ENCODE peak calls at places on chromosomes 13 and 19, in nine cellular contexts. L is NCI-H2081, M is mucosa of gallbladder, H is colonic mucosa, I is fibroblast of mammary gland, B is mammary epithelial cell, T is nephron progenitor cell, C is astrocyte of the spinal cord, A is NCI-H1417. Q is an unnamed sample.

GRCh38 chr19:47663911-47664771 is 49.1 kb upstream of the EHD2 start:
- DNase-seq in T (no peak), L (no peak), M (peak), C (peak), I (peak), H (peak), A (no peak), B (peak), Q (no peak)

GRCh38 chr19:30679286-30679685 is 307.1 kb downstream of the ZNF536 start:
- DNase-seq in I (no peak), B (no peak), C (no peak), M (no peak), T (no peak), L (no peak), A (no peak), H (no peak), Q (no peak)

GRCh38 chr13:60090579-60090978 is 73.1 kb downstream of the DIAPH3 start:
- DNase-seq in B (no peak), T (no peak), I (peak), L (no peak), A (no peak), C (peak), M (no peak), H (no peak), Q (no peak)

GRCh38 chr19:4908781-4909171 is 525 bp upstream of the UHRF1 start:
- DNase-seq in C (no peak), M (no peak), L (no peak), H (no peak), T (peak), A (no peak), B (no peak), I (no peak), Q (no peak)

GRCh38 chr19:13162749-13163608 is 12.8 kb downstream of the IER2 start:
- DNase-seq in B (peak), A (peak), I (peak), H (peak), C (peak), M (peak), T (peak), L (peak), Q (no peak)

GRCh38 chr13:44396963-44397580 is 23.4 kb downstream of the SERP2 start:
- DNase-seq in H (no peak), M (no peak), I (peak), L (no peak), T (peak), C (peak), A (no peak), B (no peak), Q (no peak)

GRCh38 chr13:51681037-51681678 is 96.9 kb downstream of the WDFY2 start:
- DNase-seq in T (no peak), H (no peak), I (peak), C (peak), A (no peak), L (no peak), M (no peak), B (peak), Q (no peak)

GRCh38 chr13:29844441-29844840 is 6.0 kb downstream of the UBL3 start:
- DNase-seq in B (no peak), T (no peak), A (no peak), I (no peak), H (no peak), L (no peak), M (no peak), C (no peak), Q (no peak)

GRCh38 chr13:105436946-105437345 is 1098.5 kb downstream of the EFNB2 start:
- DNase-seq in I (no peak), A (no peak), C (no peak), L (no peak), H (no peak), M (no peak), B (no peak), T (no peak), Q (no peak)

GRCh38 chr19:19745496-19746285 is 12.8 kb upstream of the ZNF14 start:
- DNase-seq in L (no peak), M (no peak), I (no peak), H (no peak), A (no peak), B (no peak), C (no peak), T (no peak), Q (peak)

GRCh38 chr13:30569901-30570576 is 47.7 kb upstream of the USPL1 start:
- DNase-seq in A (no peak), B (peak), I (peak), H (peak), T (no peak), C (peak), L (no peak), M (no peak), Q (no peak)

GRCh38 chr19:7602935-7603497 is 7.4 kb downstream of the CAMSAP3 start:
- DNase-seq in M (no peak), A (no peak), T (no peak), C (no peak), H (no peak), B (no peak), L (no peak), I (no peak), Q (no peak)

GRCh38 chr13:28792992-28793391 is 27.1 kb upstream of the MTUS2 start:
- DNase-seq in I (peak), C (peak), M (no peak), B (peak), A (no peak), L (no peak), H (no peak), T (no peak), Q (no peak)

GRCh38 chr19:54102421-54103169 is at the start of gene NDUFA3:
- DNase-seq in T (peak), I (peak), H (peak), B (peak), A (peak), C (peak), L (peak), M (peak), Q (peak)

GRCh38 chr19:8609210-8610040 is 1.1 kb downstream of the ADAMTS10 start:
- DNase-seq in C (peak), I (peak), A (no peak), B (no peak), L (no peak), T (peak), M (peak), H (peak), Q (no peak)

GRCh38 chr19:8512115-8512967 is 1.6 kb downstream of the ZNF414 start:
- DNase-seq in H (peak), A (no peak), B (peak), T (no peak), M (no peak), I (peak), C (no peak), L (peak), Q (no peak)

GRCh38 chr13:110397445-110397844 is 90.4 kb downstream of the COL4A2 start:
- DNase-seq in T (no peak), A (no peak), I (peak), H (no peak), B (peak), C (no peak), M (peak), L (no peak), Q (no peak)

GRCh38 chr13:79810671-79811070 is 329.7 kb downstream of the NDFIP2 start:
- DNase-seq in A (no peak), B (peak), C (peak), L (no peak), I (no peak), H (no peak), T (no peak), M (no peak), Q (no peak)

GRCh38 chr13:108496364-108497215 is 132.8 kb upstream of the MYO16 start:
- DNase-seq in A (no peak), B (no peak), L (no peak), T (peak), M (no peak), H (no peak), I (peak), C (peak), Q (no peak)

GRCh38 chr13:20968745-20969144 is 66.2 kb upstream of the XPO4 start:
- DNase-seq in H (no peak), M (no peak), B (no peak), A (no peak), I (no peak), L (no peak), T (no peak), C (no peak), Q (no peak)

GRCh38 chr19:42872608-42873007 is 6.9 kb downstream of the PSG1 start:
- DNase-seq in A (no peak), L (no peak), I (peak), T (no peak), M (no peak), B (no peak), H (no peak), C (no peak), Q (no peak)

GRCh38 chr13:29465741-29466293 is 129.7 kb downstream of the SLC7A1 start:
- DNase-seq in C (peak), B (peak), L (no peak), H (no peak), I (peak), A (peak), T (no peak), M (no peak), Q (no peak)